ENCODE peak calls at places on chromosomes 7 and 10, in eight cellular contexts. T, H, J, M, K, W, I and A are unnamed samples.

GRCh38 chr7:105046414-105046813 is 32.4 kb downstream of the KMT2E start:
- DNase-seq in I (no peak), W (no peak), H (no peak), J (no peak), T (no peak), K (no peak), M (no peak), A (no peak)

GRCh38 chr10:61784354-61785131 is 117.0 kb upstream of the ARID5B start:
- DNase-seq in I (no peak), K (no peak), T (no peak), W (no peak), J (no peak), M (no peak), H (no peak), A (no peak)

GRCh38 chr10:34555653-34556052 is 259.4 kb downstream of the PARD3 start:
- DNase-seq in I (no peak), W (no peak), K (no peak), T (no peak), M (no peak), J (no peak), H (no peak), A (no peak)

GRCh38 chr7:130201796-130202195 is 3.4 kb downstream of the TMEM209 start:
- DNase-seq in T (peak), J (no peak), K (no peak), H (no peak), I (no peak), M (no peak), W (no peak), A (no peak)

GRCh38 chr7:155355176-155355575 is 57.5 kb downstream of the INSIG1 start:
- DNase-seq in W (no peak), M (no peak), T (no peak), J (no peak), H (no peak), K (peak), I (no peak), A (no peak)

GRCh38 chr7:74173491-74173865 is 678 bp upstream of the EIF4H start:
- DNase-seq in I (no peak), H (no peak), T (no peak), M (no peak), K (no peak), J (no peak), W (no peak), A (no peak)

GRCh38 chr7:32479574-32480200 is 10.5 kb downstream of the LSM5 start:
- DNase-seq in J (no peak), K (no peak), H (no peak), M (no peak), I (no peak), T (no peak), W (peak), A (no peak)

GRCh38 chr7:150324366-150324961 is 1.1 kb upstream of the ACTR3C start:
- DNase-seq in K (no peak), I (peak), T (peak), J (no peak), H (no peak), W (no peak), M (no peak), A (no peak)

GRCh38 chr10:32372000-32372875 is 25.3 kb upstream of the EPC1 start:
- DNase-seq in I (no peak), T (no peak), J (peak), M (no peak), W (no peak), H (no peak), K (no peak), A (no peak)

GRCh38 chr10:4719040-4719439 is 107.0 kb upstream of the AKR1E2 start:
- DNase-seq in M (no peak), H (no peak), J (no peak), I (no peak), T (no peak), W (no peak), K (no peak), A (no peak)

GRCh38 chr7:112630565-112630964 is 149.8 kb downstream of the LSMEM1 start:
- DNase-seq in T (no peak), W (peak), H (no peak), I (no peak), K (no peak), M (no peak), J (no peak), A (no peak)

GRCh38 chr7:21497072-21497471 is 45.8 kb upstream of the DNAH11 start:
- DNase-seq in I (no peak), H (no peak), J (no peak), T (no peak), K (no peak), M (no peak), W (peak), A (no peak)

GRCh38 chr7:122143376-122143750 is 686 bp downstream of the AASS start:
- DNase-seq in W (peak), I (peak), H (no peak), T (peak), M (peak), J (peak), K (peak), A (peak)

GRCh38 chr7:50812847-50813475 is 30.3 kb upstream of the GRB10 start:
- DNase-seq in M (no peak), T (peak), J (peak), H (no peak), I (no peak), W (peak), K (peak), A (no peak)

GRCh38 chr10:851891-852290 is 79.6 kb downstream of the LARP4B start:
- DNase-seq in T (no peak), M (no peak), I (no peak), J (no peak), W (no peak), K (no peak), H (no peak), A (peak)

GRCh38 chr10:27072436-27073114 is 27.7 kb downstream of the ANKRD26 start:
- DNase-seq in K (no peak), J (no peak), M (no peak), T (no peak), I (no peak), H (no peak), W (no peak), A (no peak)

GRCh38 chr7:94394399-94395140 is at the start of gene COL1A2:
- DNase-seq in H (no peak), I (peak), T (peak), J (peak), K (peak), W (peak), M (no peak), A (peak)

GRCh38 chr7:32335107-32335506 is 155.1 kb downstream of the LSM5 start:
- DNase-seq in H (no peak), W (peak), J (no peak), M (no peak), T (no peak), I (no peak), K (no peak), A (no peak)

GRCh38 chr7:66181329-66181728 is 23.8 kb upstream of the TPST1 start:
- DNase-seq in K (no peak), J (no peak), W (no peak), M (no peak), T (no peak), I (no peak), H (no peak), A (no peak)

GRCh38 chr10:22615819-22616499 is 98.4 kb downstream of the PIP4K2A start:
- DNase-seq in K (no peak), M (peak), J (peak), W (no peak), H (no peak), I (no peak), T (peak), A (peak)

GRCh38 chr10:62597226-62597625 is 207.3 kb upstream of the ADO start:
- DNase-seq in I (no peak), H (no peak), W (peak), M (no peak), K (no peak), J (no peak), T (no peak), A (no peak)

GRCh38 chr7:41870505-41871138 is 167.7 kb upstream of the INHBA start:
- DNase-seq in W (no peak), T (no peak), H (no peak), M (no peak), J (no peak), I (no peak), K (no peak), A (no peak)

GRCh38 chr10:62587011-62587410 is 212.8 kb downstream of the ZNF365 start:
- DNase-seq in I (no peak), J (no peak), M (no peak), H (no peak), K (no peak), T (no peak), W (no peak), A (no peak)

GRCh38 chr10:44513592-44513991 is 128.7 kb upstream of the CXCL12 start:
- DNase-seq in W (peak), I (no peak), T (no peak), M (no peak), H (no peak), K (peak), J (no peak), A (no peak)

GRCh38 chr10:1123972-1124371 is 67.8 kb downstream of the WDR37 start:
- DNase-seq in T (no peak), I (peak), J (no peak), H (no peak), M (no peak), K (no peak), W (no peak), A (no peak)

GRCh38 chr10:100186253-100186780 is 488 bp upstream of the ERLIN1 start:
- DNase-seq in T (peak), J (no peak), I (peak), M (no peak), W (no peak), H (no peak), K (peak), A (no peak)

GRCh38 chr10:35781643-35782035 is 139.5 kb upstream of the FZD8 start:
- DNase-seq in M (no peak), I (no peak), T (no peak), J (no peak), W (no peak), H (no peak), K (no peak), A (no peak)

GRCh38 chr10:68231106-68231901 is 609 bp downstream of the ATOH7 start:
- DNase-seq in M (peak), J (peak), T (peak), W (peak), H (peak), I (peak), K (peak), A (peak)

GRCh38 chr10:117546630-117547300 is 4.2 kb downstream of the EMX2 start:
- DNase-seq in H (no peak), W (no peak), T (no peak), I (no peak), J (no peak), K (no peak), M (no peak), A (no peak)

GRCh38 chr7:158073845-158074840 is 513.5 kb downstream of the PTPRN2 start:
- DNase-seq in K (no peak), J (no peak), I (no peak), W (no peak), H (no peak), T (no peak), M (no peak), A (no peak)

GRCh38 chr10:59362991-59363390 is 642 bp upstream of the FAM13C start:
- DNase-seq in T (peak), K (peak), J (peak), H (no peak), M (no peak), I (peak), W (peak), A (no peak)

GRCh38 chr7:127447326-127447945 is 54.9 kb upstream of the ZNF800 start:
- DNase-seq in J (no peak), I (no peak), W (peak), M (peak), T (peak), H (peak), K (no peak), A (peak)

GRCh38 chr10:19974138-19974537 is 157.9 kb downstream of the PLXDC2 start:
- DNase-seq in J (no peak), M (no peak), I (no peak), K (no peak), T (no peak), H (no peak), W (no peak), A (no peak)

GRCh38 chr7:147803625-147804024 is 786.9 kb upstream of the C7orf33 start:
- DNase-seq in I (no peak), M (no peak), J (no peak), K (no peak), W (no peak), T (no peak), H (no peak), A (no peak)

GRCh38 chr10:60827791-60828488 is 49.7 kb downstream of the CDK1 start:
- DNase-seq in J (no peak), I (no peak), W (peak), H (no peak), K (no peak), T (no peak), M (no peak), A (no peak)

GRCh38 chr7:43938892-43939482 is 12.8 kb downstream of the UBE2D4 start:
- DNase-seq in M (no peak), J (peak), W (no peak), I (no peak), T (no peak), H (no peak), K (peak), A (no peak)

GRCh38 chr7:43944286-43944685 is 18.1 kb downstream of the UBE2D4 start:
- DNase-seq in M (no peak), K (no peak), T (no peak), J (no peak), W (no peak), H (no peak), I (no peak), A (no peak)

GRCh38 chr7:43943702-43944187 is 17.5 kb downstream of the UBE2D4 start:
- DNase-seq in M (no peak), I (no peak), J (no peak), W (no peak), K (no peak), T (no peak), H (no peak), A (no peak)

GRCh38 chr7:43937444-43937843 is 11.2 kb downstream of the UBE2D4 start:
- DNase-seq in T (no peak), K (no peak), W (no peak), J (no peak), I (no peak), M (no peak), H (no peak), A (no peak)

GRCh38 chr7:43942997-43943701 is 16.9 kb downstream of the UBE2D4 start:
- DNase-seq in H (no peak), J (peak), M (no peak), W (no peak), K (no peak), T (peak), I (no peak), A (no peak)
- TF ChIP-seq CTCF in H (no peak), J (peak), M (no peak), W (peak), K (no peak), T (no peak), I (no peak), A (no peak)

DNA sequence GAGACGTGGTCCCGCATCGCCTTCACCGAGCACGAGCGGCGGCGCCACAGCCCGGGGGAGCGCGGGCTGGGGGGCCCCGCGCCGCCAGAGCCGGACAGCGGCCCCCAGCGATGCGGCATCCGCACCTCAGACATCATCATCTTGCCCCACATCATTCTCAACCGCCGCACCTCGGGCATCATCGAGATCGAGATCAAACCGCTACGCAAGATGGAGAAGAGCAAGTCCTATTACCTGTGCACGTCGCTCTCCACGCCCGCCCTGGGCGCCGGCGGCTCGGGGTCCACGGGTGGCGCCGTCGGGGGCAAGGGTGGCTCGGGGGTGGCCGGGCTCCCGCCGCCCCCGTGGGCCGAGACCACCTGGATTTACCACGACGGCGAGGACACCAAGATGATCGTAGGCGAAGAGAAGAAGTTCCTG is 733 bp downstream of the CNNM2 start:
- DNase-seq in I (no peak), M (peak), K (peak), J (no peak), H (peak), W (no peak), T (peak), A (no peak)
- TF ChIP-seq CTCF in I (no peak), M (no peak), K (no peak), J (no peak), H (no peak), W (no peak), T (no peak), A (no peak)

GRCh38 chr10:38010150-38010903 is at the start of gene ZNF33A:
- DNase-seq in H (peak), J (peak), K (peak), T (peak), M (peak), W (peak), I (peak), A (peak)
- TF ChIP-seq CTCF in H (no peak), J (no peak), K (peak), T (no peak), M (no peak), W (peak), I (no peak), A (no peak)

DNA sequence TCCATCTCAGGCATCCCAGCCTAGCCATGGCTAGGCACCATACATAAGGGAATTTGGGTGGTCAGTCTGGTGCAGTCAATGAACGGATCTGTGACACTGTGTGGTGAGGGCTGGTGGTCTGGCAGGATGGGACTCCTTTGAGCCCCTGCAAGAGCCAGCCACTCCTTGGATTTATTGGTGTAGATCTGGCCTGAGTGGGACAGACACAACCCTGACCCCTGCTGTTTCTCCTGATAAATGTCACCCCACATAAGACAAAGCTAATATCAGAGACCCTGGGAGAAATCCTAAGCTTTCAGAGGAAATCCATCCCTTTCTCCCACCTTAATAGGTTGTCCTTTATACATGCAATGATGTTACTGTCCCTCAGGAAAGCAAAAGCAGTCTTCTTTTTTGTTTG is 2.3 kb downstream of the FBXO24 start:
- DNase-seq in J (no peak), K (no peak), W (peak), M (no peak), T (no peak), H (no peak), I (no peak), A (no peak)
- TF ChIP-seq CTCF in J (no peak), K (no peak), W (peak), M (peak), T (no peak), H (no peak), I (no peak), A (no peak)

GRCh38 chr7:18693401-18693800 is 197.9 kb downstream of the HDAC9 start:
- DNase-seq in M (no peak), T (no peak), I (no peak), H (no peak), K (no peak), J (no peak), W (peak), A (no peak)
- TF ChIP-seq CTCF in M (no peak), T (no peak), I (no peak), H (no peak), K (peak), J (peak), W (peak), A (no peak)

DNA sequence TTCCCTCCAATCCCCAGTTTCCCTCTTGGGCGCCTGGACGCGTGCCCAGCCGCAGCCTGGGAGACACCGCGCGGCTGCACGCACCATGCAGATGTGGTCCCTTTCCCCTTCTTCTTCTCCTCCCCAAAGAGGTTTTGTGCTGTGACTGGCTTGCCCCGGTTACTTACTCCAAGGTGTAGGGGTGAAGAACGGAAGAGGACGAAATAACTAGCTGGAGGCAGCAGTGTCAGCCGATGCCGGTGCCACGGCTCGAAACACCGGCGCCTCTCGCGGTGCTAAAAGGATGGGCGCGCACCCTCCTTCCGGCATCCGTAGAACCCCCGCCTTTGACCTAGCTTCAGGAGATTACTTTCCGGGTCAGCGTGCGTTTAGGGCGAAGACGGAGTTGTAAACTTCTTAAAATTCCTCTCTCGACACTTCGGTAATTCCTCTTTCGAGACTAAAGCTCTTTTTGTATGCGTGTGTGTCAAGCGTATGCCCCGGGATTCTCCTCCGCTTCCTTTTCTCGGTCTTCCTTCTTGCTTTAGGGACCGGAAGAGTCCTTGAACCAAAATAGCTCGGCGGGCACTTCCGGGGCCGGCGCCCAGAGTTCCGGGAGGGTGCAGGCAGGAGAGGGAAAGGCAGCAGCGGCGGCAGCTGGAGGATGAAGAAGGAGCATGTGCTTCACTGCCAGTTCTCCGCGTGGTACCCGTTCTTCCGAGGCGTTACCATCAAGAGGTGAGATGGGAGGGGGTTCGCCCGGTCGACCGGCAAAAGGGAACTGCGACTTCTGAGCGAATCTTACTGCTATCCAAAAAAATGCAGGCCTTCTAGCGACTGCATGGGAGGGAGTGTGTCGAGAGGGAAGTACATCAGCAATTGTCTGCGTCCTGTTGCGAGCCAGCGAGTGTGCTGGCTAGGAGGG is at the start of the genes CDC123 and NUDT5:
- DNase-seq in J (peak), M (peak), T (peak), W (peak), I (peak), H (peak), K (peak), A (peak)
- TF ChIP-seq CTCF in J (no peak), M (no peak), T (no peak), W (no peak), I (no peak), H (no peak), K (no peak), A (no peak)

GRCh38 chr10:91335147-91335546 is 75.0 kb upstream of the HECTD2 start:
- DNase-seq in W (no peak), M (no peak), K (no peak), J (no peak), T (no peak), H (no peak), I (no peak), A (no peak)
- TF ChIP-seq CTCF in W (no peak), M (no peak), K (no peak), J (no peak), T (no peak), H (no peak), I (no peak), A (no peak)

GRCh38 chr7:133001727-133002126 is 80.2 kb downstream of the CHCHD3 start:
- DNase-seq in I (no peak), J (no peak), W (no peak), K (no peak), T (no peak), H (no peak), M (no peak), A (no peak)
- TF ChIP-seq CTCF in I (no peak), J (no peak), W (no peak), K (no peak), T (no peak), H (no peak), M (no peak), A (no peak)

DNA sequence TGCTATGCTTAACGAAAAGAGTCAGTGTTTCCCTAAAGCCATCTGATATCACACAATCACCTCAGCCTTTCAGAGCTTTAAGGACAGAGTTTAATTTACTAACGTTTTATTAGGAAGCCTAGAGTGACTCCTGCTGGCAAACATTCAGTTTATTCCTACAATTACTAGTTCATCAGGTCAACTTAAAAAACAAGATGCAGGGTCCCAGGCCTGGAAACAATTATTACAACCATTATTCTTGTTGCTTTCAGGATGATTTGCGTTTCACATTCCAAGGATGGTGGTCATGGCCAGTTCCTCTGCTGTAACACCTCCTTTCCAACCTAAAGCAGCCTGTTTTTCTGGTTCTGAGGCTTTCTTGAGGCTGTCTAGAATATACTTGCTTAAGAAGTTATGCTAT is 1.5 kb upstream of the FAM53B start:
- DNase-seq in J (no peak), I (no peak), M (no peak), W (peak), T (no peak), K (no peak), H (no peak), A (no peak)
- TF ChIP-seq CTCF in J (no peak), I (no peak), M (peak), W (peak), T (no peak), K (peak), H (peak), A (peak)